ENCODE peak calls at places on chromosomes 6 and 20, in five cellular contexts. L is adrenal gland, W is ovary, M is A549, B is lower leg skin. R is an unnamed sample.

GRCh38 chr20:11432407-11432806 is 485.3 kb upstream of the BTBD3 start:
- DNase-seq in L (no peak), W (no peak), M (no peak), B (no peak), R (no peak)

GRCh38 chr20:1832634-1833033 is 62.6 kb upstream of the SIRPA start:
- DNase-seq in L (no peak), W (no peak), M (no peak), B (no peak), R (no peak)

GRCh38 chr20:44422083-44422482 is 53.6 kb upstream of the TTPAL start:
- DNase-seq in L (peak; percentile 50), W (no peak), M (no peak), B (no peak), R (peak; percentile 54)

GRCh38 chr6:121394151-121394550 is 41.3 kb upstream of the GJA1 start:
- DNase-seq in L (no peak), W (no peak), M (no peak), B (no peak), R (no peak)

GRCh38 chr20:36645998-36646397 is at the start of gene SLA2:
- DNase-seq in L (peak; percentile 30), W (no peak), M (no peak), B (no peak), R (no peak)

GRCh38 chr6:56671651-56672461 is 29.2 kb upstream of the DST start:
- DNase-seq in L (peak; percentile 43), W (peak; percentile 38), M (no peak), B (peak; percentile 69), R (no peak)

GRCh38 chr20:47934761-47935160 is 149.5 kb upstream of the SULF2 start:
- DNase-seq in L (no peak), W (no peak), M (no peak), B (no peak), R (no peak)

GRCh38 chr6:37077459-37078296 is 72.2 kb downstream of the FGD2 start:
- DNase-seq in L (peak; percentile 60), W (peak; percentile 90), M (no peak), B (peak; percentile 63), R (no peak)

GRCh38 chr6:11460001-11460668 is 77.4 kb upstream of the TMEM170B start:
- DNase-seq in L (no peak), W (no peak), M (peak; percentile 34), B (no peak), R (no peak)
- TF ChIP-seq POLR2A in L (no peak), W (no peak), M (no peak), B (no peak), R (no peak)

GRCh38 chr6:137878070-137878809 is 11.2 kb downstream of the TNFAIP3 start:
- DNase-seq in L (no peak), W (no peak), M (no peak), B (no peak), R (no peak)

GRCh38 chr6:137878810-137879285 is 11.8 kb downstream of the TNFAIP3 start:
- DNase-seq in L (no peak), W (no peak), M (no peak), B (no peak), R (no peak)

GRCh38 chr6:137879885-137880430 is 12.9 kb downstream of the TNFAIP3 start:
- DNase-seq in L (no peak), W (no peak), M (no peak), B (no peak), R (no peak)

GRCh38 chr6:137880633-137881521 is 13.8 kb downstream of the TNFAIP3 start:
- DNase-seq in L (no peak), W (no peak), M (no peak), B (no peak), R (no peak)

DNA sequence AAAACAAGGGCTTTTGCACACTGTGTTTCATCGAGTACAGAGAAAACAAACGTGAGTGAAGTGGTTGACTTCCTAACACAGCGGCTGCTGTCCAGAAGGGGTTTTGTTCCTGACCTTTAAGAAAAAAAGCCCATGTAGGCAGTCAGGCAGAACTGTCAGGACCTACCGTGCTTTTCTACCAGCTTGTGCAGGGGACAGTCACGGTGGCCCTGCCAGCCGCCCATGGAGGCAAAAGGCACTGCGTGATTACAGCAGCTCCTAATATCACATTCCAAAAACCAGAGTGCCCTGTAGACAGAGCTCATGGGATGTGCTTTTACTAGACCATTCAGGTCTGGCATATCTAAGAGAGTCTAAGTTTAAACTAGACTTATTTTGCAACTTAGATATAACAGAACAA is 12.2 kb downstream of the TNFAIP3 start:
- DNase-seq in L (no peak), W (no peak), M (no peak), B (no peak), R (no peak)
- TF ChIP-seq POLR2A in L (no peak), W (no peak), M (no peak), B (no peak), R (no peak)

GRCh38 chr20:33667245-33668086 is 723 bp downstream of the ACTL10 start:
- DNase-seq in L (peak; percentile 55), W (peak; percentile 84), M (no peak), B (no peak), R (no peak)

GRCh38 chr20:33668791-33669155 is 2.0 kb downstream of the ACTL10 start:
- DNase-seq in L (no peak), W (no peak), M (no peak), B (no peak), R (no peak)

GRCh38 chr20:33668087-33668790 is 1.5 kb downstream of the ACTL10 start:
- DNase-seq in L (peak; percentile 69), W (no peak), M (peak; percentile 51), B (no peak), R (peak; percentile 87)

GRCh38 chr20:33664762-33665144 is 2.0 kb upstream of the ACTL10 start:
- DNase-seq in L (no peak), W (peak; percentile 36), M (no peak), B (no peak), R (no peak)

DNA sequence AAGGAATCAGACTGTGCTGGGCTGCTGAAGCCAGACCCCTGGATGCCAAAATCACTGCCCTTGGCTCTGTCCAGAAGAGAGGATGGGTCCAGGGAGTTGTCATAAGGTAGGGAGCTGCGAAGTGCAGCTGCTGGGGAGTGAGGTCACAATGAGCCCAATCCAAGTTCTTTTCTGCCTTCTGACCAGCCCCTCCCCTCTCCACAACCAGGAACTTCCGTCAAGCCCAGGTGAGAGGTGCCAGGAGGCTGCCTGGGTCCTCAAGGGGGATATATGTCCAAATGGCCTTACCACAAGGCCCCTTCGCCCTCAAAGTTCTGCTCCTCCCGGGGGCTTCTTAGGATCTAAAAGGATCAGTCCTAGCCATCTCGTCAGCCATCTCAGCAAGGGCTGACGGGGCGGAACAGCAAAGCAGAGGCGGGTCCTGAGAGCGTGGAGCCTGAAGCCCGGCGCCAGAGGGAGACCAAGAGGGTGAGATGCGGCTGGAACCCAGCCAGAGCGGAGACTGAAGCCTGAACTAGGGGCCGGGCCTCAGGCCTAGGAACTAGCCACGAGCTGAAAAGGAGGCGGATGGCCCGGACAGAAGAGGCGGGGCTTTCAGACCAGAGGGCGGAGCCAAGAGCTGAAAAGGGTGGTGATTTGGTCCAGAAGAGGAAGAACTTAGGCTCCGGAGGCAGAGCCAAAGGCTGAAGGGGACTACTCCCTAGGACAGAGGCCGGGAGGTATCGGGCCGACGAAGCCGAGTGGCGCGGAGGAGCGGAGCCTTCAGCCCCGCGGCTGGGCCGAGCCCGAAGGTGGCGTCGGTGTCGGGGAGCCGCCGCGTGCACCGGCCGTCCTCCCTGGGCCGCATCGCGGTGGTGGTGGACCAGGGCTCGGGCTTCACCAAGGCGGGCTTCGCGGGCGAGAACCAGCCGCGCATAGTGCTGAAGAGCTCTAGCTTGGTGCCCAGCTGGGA is at the start of gene ACTL10:
- DNase-seq in L (peak; percentile 98), W (peak; percentile 99), M (no peak), B (peak; percentile 97), R (no peak)
- TF ChIP-seq POLR2A in L (peak; percentile 89), W (peak; percentile 65), M (no peak), B (no peak), R (no peak)

GRCh38 chr20:57877995-57878394 is 168.2 kb upstream of the PMEPA1 start:
- DNase-seq in L (no peak), W (no peak), M (no peak), B (no peak), R (no peak)

GRCh38 chr20:57878803-57879424 is 169.1 kb upstream of the PMEPA1 start:
- DNase-seq in L (no peak), W (no peak), M (no peak), B (no peak), R (no peak)

GRCh38 chr20:57877131-57877784 is 167.4 kb upstream of the PMEPA1 start:
- DNase-seq in L (no peak), W (no peak), M (no peak), B (peak; percentile 3), R (no peak)

GRCh38 chr20:57874141-57874540 is 164.3 kb upstream of the PMEPA1 start:
- DNase-seq in L (no peak), W (no peak), M (no peak), B (no peak), R (no peak)

GRCh38 chr20:57876163-57876562 is 166.3 kb upstream of the PMEPA1 start:
- DNase-seq in L (no peak), W (no peak), M (no peak), B (no peak), R (no peak)
- TF ChIP-seq POLR2A in L (no peak), W (no peak), M (no peak), B (no peak), R (no peak)

DNA sequence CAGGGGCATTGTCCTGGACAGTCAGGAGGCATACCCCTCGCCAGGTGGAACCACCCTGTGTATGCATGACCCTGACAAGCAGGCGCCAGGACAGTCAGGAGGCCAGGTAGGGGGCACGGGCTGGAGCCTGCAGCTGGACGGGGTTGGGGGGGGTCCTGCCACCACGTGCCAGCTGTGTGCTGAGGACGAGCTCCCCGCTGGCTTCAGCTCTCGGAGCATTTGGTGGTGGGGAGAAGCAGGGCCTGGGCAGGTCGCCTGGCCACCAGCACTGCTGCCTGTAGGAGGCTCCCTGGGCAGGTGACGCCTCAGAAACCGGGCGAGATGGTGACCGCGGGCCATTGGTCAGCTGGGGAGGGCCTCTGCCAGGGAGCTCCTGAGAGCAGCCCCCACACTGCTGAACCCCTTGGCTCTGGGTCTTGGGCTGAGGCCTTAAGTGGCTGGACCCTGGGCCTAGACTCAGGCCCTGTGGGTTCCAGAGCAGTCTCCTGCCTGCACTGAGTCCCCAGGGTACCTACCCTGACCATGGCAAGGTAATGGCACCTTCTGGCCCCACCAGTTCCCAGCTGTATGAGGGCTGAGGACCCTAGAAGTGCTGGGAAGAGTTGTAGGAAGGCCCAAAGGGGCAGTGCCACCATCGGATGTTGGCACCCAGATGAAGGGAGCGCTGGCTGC is 794 bp downstream of the SLC17A9 start:
- DNase-seq in L (no peak), W (peak; percentile 51), M (no peak), B (no peak), R (no peak)
- TF ChIP-seq POLR2A in L (no peak), W (no peak), M (no peak), B (no peak), R (no peak)

DNA sequence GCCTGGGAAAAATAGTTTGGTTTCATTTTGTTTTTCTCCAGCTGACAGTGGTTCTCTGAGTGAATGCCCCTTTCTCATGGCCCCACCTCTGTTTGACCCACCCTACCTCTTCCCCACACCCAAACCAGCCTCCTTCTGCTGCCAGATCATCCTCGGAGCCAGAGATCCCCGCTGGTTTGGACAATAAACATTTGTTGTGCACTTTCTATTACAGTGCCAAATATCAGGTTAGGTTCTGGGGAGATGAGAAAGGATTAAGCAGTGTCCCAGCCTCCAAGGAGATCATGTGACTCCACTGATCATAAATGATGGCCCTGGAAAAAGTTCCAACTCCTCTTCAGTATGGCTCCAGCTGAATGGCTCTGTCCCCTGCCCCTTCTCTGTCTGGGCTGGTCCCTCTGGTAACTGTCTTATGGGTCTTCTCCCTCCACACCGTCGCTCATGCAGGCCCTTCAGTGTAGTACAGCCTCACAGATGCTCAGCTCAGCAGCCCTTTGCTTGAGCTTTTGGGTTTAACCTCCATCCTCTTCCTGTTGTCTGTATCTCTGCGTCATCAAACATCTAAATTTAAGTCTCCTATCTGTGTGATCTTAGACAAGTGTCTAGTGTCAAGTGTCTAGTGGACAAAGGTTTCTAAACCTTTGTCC is 17.1 kb upstream of the SERPINB1 start:
- DNase-seq in L (no peak), W (no peak), M (no peak), B (no peak), R (no peak)
- TF ChIP-seq POLR2A in L (no peak), W (no peak), M (no peak), B (no peak), R (no peak)

GRCh38 chr6:86153529-86153928 is 510.8 kb upstream of the SYNCRIP start:
- DNase-seq in L (no peak), W (no peak), M (no peak), B (no peak), R (no peak)
- TF ChIP-seq POLR2A in L (no peak), W (no peak), M (no peak), B (no peak), R (no peak)